ENCODE peak calls at places on chromosomes 1 and 21, in four cellular contexts. A, O, T and W are unnamed samples.

GRCh38 chr1:241356519-241357365 is at the start of gene RGS7:
- DNase-seq in A (peak; percentile 18), O (peak; percentile 5), T (peak; percentile 58), W (peak; percentile 76)

GRCh38 chr1:65422241-65423203 is 2.1 kb downstream of the LEPR start:
- DNase-seq in A (peak; percentile 33), O (no peak), T (no peak), W (no peak)

GRCh38 chr21:44496196-44496899 is 41.0 kb downstream of the LRRC3 start:
- DNase-seq in A (no peak), O (no peak), T (no peak), W (no peak)

GRCh38 chr1:209042413-209042812 is 541.1 kb upstream of the CAMK1G start:
- DNase-seq in A (no peak), O (no peak), T (no peak), W (no peak)

GRCh38 chr1:183330335-183330734 is 87.8 kb downstream of the NMNAT2 start:
- DNase-seq in A (no peak), O (no peak), T (no peak), W (no peak)

GRCh38 chr1:101060992-101061391 is 35.4 kb upstream of the DPH5 start:
- DNase-seq in A (no peak), O (no peak), T (no peak), W (no peak)

GRCh38 chr1:181151378-181152326 is 63.2 kb downstream of the IER5 start:
- DNase-seq in A (peak; percentile 60), O (no peak), T (no peak), W (no peak)

GRCh38 chr1:93554883-93555872 is 107.3 kb downstream of the FNBP1L start:
- DNase-seq in A (no peak), O (no peak), T (no peak), W (no peak)

GRCh38 chr1:175129997-175130648 is 62.5 kb downstream of the KIAA0040 start:
- DNase-seq in A (no peak), O (no peak), T (no peak), W (no peak)

GRCh38 chr1:116667577-116668105 is at the start of gene IGSF3:
- DNase-seq in A (peak; percentile 10), O (peak; percentile 66), T (peak; percentile 74), W (no peak)

GRCh38 chr1:83950106-83950661 is 48.7 kb downstream of the TTLL7 start:
- DNase-seq in A (no peak), O (no peak), T (no peak), W (no peak)

GRCh38 chr1:61101461-61102440 is 19.4 kb downstream of the NFIA start:
- DNase-seq in A (no peak), O (no peak), T (no peak), W (no peak)

GRCh38 chr1:19113362-19114092 is 96.5 kb downstream of the UBR4 start:
- DNase-seq in A (peak; percentile 35), O (peak; percentile 44), T (no peak), W (peak; percentile 17)

GRCh38 chr1:197735461-197735860 is 39.8 kb downstream of the DENND1B start:
- DNase-seq in A (no peak), O (no peak), T (no peak), W (no peak)

GRCh38 chr1:4931486-4931885 is 277.1 kb downstream of the AJAP1 start:
- DNase-seq in A (peak; percentile 81), O (no peak), T (no peak), W (no peak)

GRCh38 chr1:8456306-8456912 is 138.5 kb downstream of the SLC45A1 start:
- DNase-seq in A (no peak), O (no peak), T (no peak), W (no peak)

GRCh38 chr1:18954270-18955071 is 2.0 kb downstream of the IFFO2 start:
- DNase-seq in A (no peak), O (no peak), T (no peak), W (no peak)

GRCh38 chr1:232667094-232667780 is 37.3 kb upstream of the SIPA1L2 start:
- DNase-seq in A (no peak), O (no peak), T (no peak), W (no peak)

GRCh38 chr1:100860397-100860991 is 34.1 kb downstream of the EXTL2 start:
- DNase-seq in A (peak; percentile 10), O (no peak), T (no peak), W (no peak)

GRCh38 chr1:36542024-36542961 is 59.6 kb upstream of the CSF3R start:
- DNase-seq in A (no peak), O (no peak), T (no peak), W (no peak)

GRCh38 chr1:42876009-42876408 is 29.6 kb downstream of the ZNF691 start:
- DNase-seq in A (no peak), O (no peak), T (no peak), W (no peak)

GRCh38 chr1:247295274-247295684 is 36.4 kb downstream of the ZNF496 start:
- DNase-seq in A (no peak), O (no peak), T (peak; percentile 34), W (no peak)

GRCh38 chr1:183139281-183139942 is 46.7 kb upstream of the LAMC2 start:
- DNase-seq in A (peak; percentile 24), O (no peak), T (no peak), W (no peak)

GRCh38 chr1:205858141-205858961 is 8.4 kb upstream of the PM20D1 start:
- DNase-seq in A (no peak), O (no peak), T (no peak), W (no peak)

GRCh38 chr1:46804926-46805325 is 6.1 kb downstream of the CYP4B1 start:
- DNase-seq in A (no peak), O (no peak), T (no peak), W (no peak)

GRCh38 chr1:223832637-223832943 is 13.2 kb downstream of the TP53BP2 start:
- DNase-seq in A (no peak), O (peak; percentile 26), T (no peak), W (no peak)

GRCh38 chr1:61337981-61338848 is 255.9 kb downstream of the NFIA start:
- DNase-seq in A (peak; percentile 96), O (no peak), T (no peak), W (peak; percentile 91)

GRCh38 chr1:3944621-3944914 is 44.5 kb upstream of the C1orf174 start:
- DNase-seq in A (no peak), O (no peak), T (no peak), W (no peak)

GRCh38 chr1:180098242-180098995 is 56.2 kb upstream of the QSOX1 start:
- DNase-seq in A (peak; percentile 91), O (no peak), T (no peak), W (no peak)

GRCh38 chr1:183484254-183484653 is 12.0 kb downstream of the SMG7 start:
- DNase-seq in A (no peak), O (no peak), T (no peak), W (no peak)

GRCh38 chr1:89589515-89589914 is 43.4 kb upstream of the LRRC8C start:
- DNase-seq in A (no peak), O (no peak), T (no peak), W (no peak)

GRCh38 chr1:88873737-88874374 is 17.5 kb downstream of the GTF2B start:
- DNase-seq in A (no peak), O (no peak), T (no peak), W (no peak)